ENCODE peak calls at places on chromosomes 3 and 15, in four cellular contexts. One of them, this sample, is unnamed.

GRCh38 chr3:142270407-142270806 is 45.0 kb upstream of the GK5 start:
- DNase-seq in K562: no peak
- DNase-seq in H1: no peak
- DNase-seq in HepG2: no peak
- DNase-seq in this sample: no peak

GRCh38 chr3:149000207-149000745 is 8.9 kb downstream of the GYG1 start:
- DNase-seq in HepG2: no peak
- DNase-seq in H1: no peak
- DNase-seq in K562: no peak
- DNase-seq in this sample: no peak

GRCh38 chr15:31280037-31280830 is 46.4 kb upstream of the KLF13 start:
- DNase-seq in K562: no peak
- DNase-seq in HepG2: peak
- DNase-seq in H1: peak
- DNase-seq in this sample: peak

GRCh38 chr3:51024765-51025681 is 350.3 kb downstream of the DOCK3 start:
- DNase-seq in H1: no peak
- DNase-seq in K562: no peak
- DNase-seq in HepG2: no peak
- DNase-seq in this sample: no peak

GRCh38 chr3:71453822-71454512 is 129.6 kb downstream of the FOXP1 start:
- DNase-seq in K562: no peak
- DNase-seq in HepG2: peak
- DNase-seq in H1: no peak
- DNase-seq in this sample: no peak

GRCh38 chr3:69012836-69013255 is 638 bp downstream of the EOGT start:
- DNase-seq in HepG2: peak
- DNase-seq in K562: peak
- DNase-seq in H1: peak
- DNase-seq in this sample: peak

GRCh38 chr15:68492855-68493254 is 60.9 kb upstream of the ITGA11 start:
- DNase-seq in H1: no peak
- DNase-seq in HepG2: no peak
- DNase-seq in K562: no peak
- DNase-seq in this sample: no peak

GRCh38 chr3:74789111-74789510 is 174.7 kb upstream of the CNTN3 start:
- DNase-seq in K562: no peak
- DNase-seq in HepG2: peak
- DNase-seq in H1: no peak
- DNase-seq in this sample: no peak

GRCh38 chr3:23685484-23686258 is 120.1 kb upstream of the UBE2E1 start:
- DNase-seq in H1: no peak
- DNase-seq in K562: peak
- DNase-seq in HepG2: peak
- DNase-seq in this sample: no peak

GRCh38 chr3:69948246-69948862 is 51.2 kb upstream of the SAMMSON start:
- DNase-seq in HepG2: peak
- DNase-seq in K562: peak
- DNase-seq in H1: no peak
- DNase-seq in this sample: no peak

GRCh38 chr3:131036200-131036816 is 9.6 kb downstream of the NEK11 start:
- DNase-seq in HepG2: no peak
- DNase-seq in H1: no peak
- DNase-seq in K562: no peak
- DNase-seq in this sample: no peak

GRCh38 chr3:87733671-87734367 is 325.0 kb downstream of the CGGBP1 start:
- DNase-seq in K562: no peak
- DNase-seq in H1: no peak
- DNase-seq in HepG2: no peak
- DNase-seq in this sample: peak

GRCh38 chr15:31483924-31484368 is 157.3 kb downstream of the KLF13 start:
- DNase-seq in H1: peak
- DNase-seq in K562: no peak
- DNase-seq in HepG2: no peak
- DNase-seq in this sample: peak

GRCh38 chr15:48955967-48956366 is 7.8 kb downstream of the SHC4 start:
- DNase-seq in K562: no peak
- DNase-seq in H1: no peak
- DNase-seq in HepG2: no peak
- DNase-seq in this sample: no peak

GRCh38 chr3:160755776-160756304 is at the start of gene PPM1L:
- DNase-seq in K562: peak
- DNase-seq in HepG2: no peak
- DNase-seq in H1: no peak
- DNase-seq in this sample: peak

GRCh38 chr15:43529587-43530345 is 12.4 kb downstream of the MAP1A start:
- DNase-seq in H1: no peak
- DNase-seq in HepG2: no peak
- DNase-seq in K562: no peak
- DNase-seq in this sample: no peak

GRCh38 chr3:19342428-19342827 is 194.1 kb downstream of the KCNH8 start:
- DNase-seq in H1: no peak
- DNase-seq in HepG2: no peak
- DNase-seq in K562: no peak
- DNase-seq in this sample: no peak

GRCh38 chr3:27138562-27138961 is 230.6 kb downstream of the NEK10 start:
- DNase-seq in HepG2: no peak
- DNase-seq in K562: no peak
- DNase-seq in H1: no peak
- DNase-seq in this sample: no peak

GRCh38 chr15:75455982-75456531 is 4.6 kb upstream of the SIN3A start:
- DNase-seq in K562: peak
- DNase-seq in H1: peak
- DNase-seq in HepG2: peak
- DNase-seq in this sample: no peak

GRCh38 chr15:68578175-68578959 is 426 bp upstream of the CORO2B start:
- DNase-seq in K562: no peak
- DNase-seq in H1: peak
- DNase-seq in HepG2: no peak
- DNase-seq in this sample: peak

GRCh38 chr15:76576526-76577279 is 240.1 kb downstream of the ISL2 start:
- DNase-seq in K562: no peak
- DNase-seq in H1: no peak
- DNase-seq in HepG2: peak
- DNase-seq in this sample: no peak

GRCh38 chr15:47443839-47444238 is 273.5 kb upstream of the SEMA6D start:
- DNase-seq in K562: no peak
- DNase-seq in H1: no peak
- DNase-seq in HepG2: no peak
- DNase-seq in this sample: no peak

GRCh38 chr3:73563896-73564582 is 60.7 kb downstream of the PDZRN3 start:
- DNase-seq in H1: no peak
- DNase-seq in HepG2: no peak
- DNase-seq in K562: no peak
- DNase-seq in this sample: no peak

GRCh38 chr3:61890586-61890985 is 329.2 kb downstream of the PTPRG start:
- DNase-seq in H1: no peak
- DNase-seq in HepG2: no peak
- DNase-seq in K562: no peak
- DNase-seq in this sample: no peak

GRCh38 chr3:119716998-119717397 is 14.2 kb downstream of the CFAP91 start:
- DNase-seq in H1: no peak
- DNase-seq in K562: no peak
- DNase-seq in HepG2: peak
- DNase-seq in this sample: no peak

GRCh38 chr3:43523454-43524053 is 98.3 kb downstream of the ANO10 start:
- DNase-seq in HepG2: peak
- DNase-seq in H1: no peak
- DNase-seq in K562: peak
- DNase-seq in this sample: no peak
- TF ChIP-seq CREB1 in HepG2: no peak
- TF ChIP-seq CREB1 in H1: no peak
- TF ChIP-seq CREB1 in K562: no peak
- TF ChIP-seq CREB1 in this sample: no peak

GRCh38 chr3:190645932-190646331 is 132.0 kb downstream of the IL1RAP start:
- DNase-seq in K562: no peak
- DNase-seq in H1: no peak
- DNase-seq in HepG2: no peak
- DNase-seq in this sample: no peak

GRCh38 chr3:190646996-190647395 is 133.1 kb downstream of the IL1RAP start:
- DNase-seq in HepG2: no peak
- DNase-seq in H1: no peak
- DNase-seq in K562: no peak
- DNase-seq in this sample: no peak

GRCh38 chr3:190644766-190645165 is 130.9 kb downstream of the IL1RAP start:
- DNase-seq in H1: no peak
- DNase-seq in K562: no peak
- DNase-seq in HepG2: no peak
- DNase-seq in this sample: no peak

GRCh38 chr3:190644035-190644434 is 130.2 kb downstream of the IL1RAP start:
- DNase-seq in K562: no peak
- DNase-seq in HepG2: no peak
- DNase-seq in H1: no peak
- DNase-seq in this sample: no peak

GRCh38 chr3:190641564-190641963 is 127.7 kb downstream of the IL1RAP start:
- DNase-seq in H1: no peak
- DNase-seq in HepG2: peak
- DNase-seq in K562: no peak
- DNase-seq in this sample: no peak
- TF ChIP-seq JUN in H1: no peak
- TF ChIP-seq JUN in HepG2: no peak
- TF ChIP-seq JUN in K562: no peak
- TF ChIP-seq JUN in this sample: no peak

GRCh38 chr3:25567390-25567789 is 97.3 kb downstream of the TOP2B start:
- DNase-seq in K562: no peak
- DNase-seq in HepG2: no peak
- DNase-seq in H1: no peak
- DNase-seq in this sample: no peak

GRCh38 chr3:25566358-25566920 is 98.3 kb downstream of the TOP2B start:
- DNase-seq in H1: no peak
- DNase-seq in K562: no peak
- DNase-seq in HepG2: no peak
- DNase-seq in this sample: peak

GRCh38 chr3:25564040-25564439 is 100.7 kb downstream of the TOP2B start:
- DNase-seq in HepG2: no peak
- DNase-seq in K562: no peak
- DNase-seq in H1: no peak
- DNase-seq in this sample: no peak

GRCh38 chr3:25565807-25566206 is 98.9 kb downstream of the TOP2B start:
- DNase-seq in H1: no peak
- DNase-seq in K562: no peak
- DNase-seq in HepG2: no peak
- DNase-seq in this sample: no peak

GRCh38 chr3:25563601-25564000 is 101.1 kb downstream of the TOP2B start:
- DNase-seq in HepG2: no peak
- DNase-seq in K562: no peak
- DNase-seq in H1: no peak
- DNase-seq in this sample: no peak
- TF ChIP-seq CREB1 in HepG2: no peak
- TF ChIP-seq CREB1 in K562: no peak
- TF ChIP-seq CREB1 in H1: no peak
- TF ChIP-seq CREB1 in this sample: no peak

GRCh38 chr15:52730163-52730562 is 51.0 kb upstream of the ATOSA start:
- DNase-seq in H1: no peak
- DNase-seq in HepG2: no peak
- DNase-seq in K562: no peak
- DNase-seq in this sample: no peak
- TF ChIP-seq JUN in H1: no peak
- TF ChIP-seq JUN in HepG2: no peak
- TF ChIP-seq JUN in K562: no peak
- TF ChIP-seq JUN in this sample: no peak

GRCh38 chr3:99503350-99503749 is 135.0 kb upstream of the COL8A1 start:
- DNase-seq in K562: no peak
- DNase-seq in H1: no peak
- DNase-seq in HepG2: no peak
- DNase-seq in this sample: no peak
- TF ChIP-seq CREB1 in K562: no peak
- TF ChIP-seq CREB1 in H1: no peak
- TF ChIP-seq CREB1 in HepG2: no peak
- TF ChIP-seq CREB1 in this sample: no peak

GRCh38 chr15:63522143-63522531 is 17.7 kb downstream of the USP3 start:
- DNase-seq in HepG2: no peak
- DNase-seq in K562: no peak
- DNase-seq in H1: no peak
- DNase-seq in this sample: no peak
- TF ChIP-seq JUN in HepG2: no peak
- TF ChIP-seq JUN in K562: no peak
- TF ChIP-seq JUN in H1: no peak
- TF ChIP-seq JUN in this sample: no peak

GRCh38 chr3:138862924-138863775 is 28.4 kb upstream of the PIK3CB start:
- DNase-seq in HepG2: peak
- DNase-seq in H1: peak
- DNase-seq in K562: peak
- DNase-seq in this sample: peak
- TF ChIP-seq CREB1 in HepG2: peak
- TF ChIP-seq CREB1 in H1: no peak
- TF ChIP-seq CREB1 in K562: no peak
- TF ChIP-seq CREB1 in this sample: no peak

DNA sequence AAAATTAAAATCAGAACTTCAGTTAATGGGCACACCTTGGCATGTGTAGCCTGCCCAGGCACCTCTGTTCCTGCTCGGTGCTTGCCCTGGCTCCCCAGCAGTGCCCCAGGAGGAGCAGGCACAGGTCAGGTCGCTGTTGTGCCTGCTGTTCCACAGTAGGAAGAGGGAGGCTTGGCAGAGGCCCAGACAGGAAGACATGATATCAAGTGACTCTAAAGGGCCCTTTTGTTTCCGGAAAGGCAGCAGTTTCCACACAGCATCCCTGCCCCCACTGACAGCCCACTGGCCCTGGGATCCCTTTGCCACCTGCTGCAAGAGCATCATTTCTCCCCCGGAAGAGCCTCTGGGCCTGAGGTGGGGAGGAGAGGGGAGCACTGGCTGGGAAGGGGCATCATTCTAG is 40.5 kb upstream of the HES1 start:
- DNase-seq in HepG2: peak
- DNase-seq in H1: no peak
- DNase-seq in K562: no peak
- DNase-seq in this sample: no peak
- TF ChIP-seq JUN in HepG2: no peak
- TF ChIP-seq JUN in H1: no peak
- TF ChIP-seq JUN in K562: no peak
- TF ChIP-seq JUN in this sample: no peak